ENCODE peak calls at places on chromosome 3, in six cellular contexts. L is dorsolateral prefrontal cortex, D is ELR, Q is hypothalamus, P is adrenal gland, T is WTC11. U is an unnamed sample.

GRCh38 chr3:58143417-58144055 is 67.2 kb downstream of the DNASE1L3 start:
- DNase-seq in L (no peak), D (no peak), T (no peak), P (no peak), Q (no peak), U (peak; percentile 83)

GRCh38 chr3:73600293-73600938 is 24.3 kb downstream of the PDZRN3 start:
- DNase-seq in T (no peak), P (no peak), L (no peak), Q (no peak), D (no peak), U (no peak)

GRCh38 chr3:160393346-160394008 is 5.5 kb downstream of the IFT80 start:
- DNase-seq in Q (no peak), P (no peak), T (no peak), D (no peak), L (no peak), U (no peak)

GRCh38 chr3:63513801-63514200 is 138.7 kb upstream of the SNTN start:
- DNase-seq in T (no peak), Q (no peak), D (no peak), P (no peak), L (no peak), U (no peak)

GRCh38 chr3:124559650-124560405 is 170.4 kb upstream of the UMPS start:
- DNase-seq in P (peak; percentile 83), L (peak; percentile 69), D (peak; percentile 83), T (peak; percentile 81), Q (peak; percentile 19), U (peak; percentile 88)

GRCh38 chr3:179544981-179545645 is 17.6 kb upstream of the ACTL6A start:
- DNase-seq in T (no peak), Q (no peak), D (peak; percentile 93), P (no peak), L (no peak), U (no peak)

GRCh38 chr3:101169516-101169915 is 150.9 kb downstream of the IMPG2 start:
- DNase-seq in D (no peak), T (no peak), L (no peak), Q (no peak), P (no peak), U (no peak)

GRCh38 chr3:12966847-12967750 is 106.1 kb downstream of the IQSEC1 start:
- DNase-seq in L (no peak), T (no peak), P (no peak), D (peak; percentile 41), Q (no peak), U (peak; percentile 26)

GRCh38 chr3:123069021-123069381 is 2.2 kb downstream of the PDIA5 start:
- DNase-seq in D (no peak), L (no peak), T (no peak), Q (no peak), P (no peak), U (no peak)